ENCODE peak calls at places on chromosomes 7 and 10, in five cellular contexts. Z, L, K, M and T are unnamed samples.

GRCh38 chr10:123808286-123808685 is 83.3 kb downstream of the CPXM2 start:
- DNase-seq in Z (no peak), L (no peak), K (no peak), M (no peak), T (no peak)

GRCh38 chr10:60434418-60435046 is 44.9 kb upstream of the ANK3 start:
- DNase-seq in Z (peak), L (no peak), K (no peak), M (peak), T (no peak)

GRCh38 chr7:138538518-138538917 is 78.5 kb downstream of the TRIM24 start:
- DNase-seq in Z (no peak), L (no peak), K (peak), M (no peak), T (no peak)

GRCh38 chr10:1301138-1301537 is 245.0 kb downstream of the WDR37 start:
- DNase-seq in Z (no peak), L (no peak), K (no peak), M (no peak), T (no peak)

GRCh38 chr7:91314591-91315323 is 50.5 kb downstream of the FZD1 start:
- DNase-seq in Z (no peak), L (no peak), K (no peak), M (no peak), T (no peak)

GRCh38 chr10:36802523-36803153 is 322.8 kb upstream of the ANKRD30A start:
- DNase-seq in Z (no peak), L (no peak), K (peak), M (no peak), T (no peak)

GRCh38 chr10:101446947-101447346 is 93.0 kb downstream of the BTRC start:
- DNase-seq in Z (peak), L (no peak), K (no peak), M (no peak), T (no peak)

GRCh38 chr10:85280014-85280413 is 951.6 kb downstream of the CCSER2 start:
- DNase-seq in Z (no peak), L (no peak), K (no peak), M (no peak), T (no peak)

GRCh38 chr10:132410056-132410778 is 13.2 kb downstream of the PWWP2B start:
- DNase-seq in Z (no peak), L (no peak), K (no peak), M (no peak), T (no peak)

GRCh38 chr10:78829570-78829969 is 239.2 kb upstream of the ZMIZ1 start:
- DNase-seq in Z (no peak), L (no peak), K (no peak), M (no peak), T (no peak)

GRCh38 chr7:141945356-141945755 is 1.4 kb downstream of the CLEC5A start:
- DNase-seq in Z (no peak), L (no peak), K (peak), M (no peak), T (no peak)

GRCh38 chr7:6158424-6159096 is 113.9 kb downstream of the CYTH3 start:
- DNase-seq in Z (no peak), L (no peak), K (no peak), M (no peak), T (no peak)

GRCh38 chr7:34121366-34121765 is 216.0 kb downstream of the BMPER start:
- DNase-seq in Z (no peak), L (no peak), K (no peak), M (no peak), T (no peak)

GRCh38 chr10:6009159-6009558 is 31.8 kb upstream of the IL15RA start:
- DNase-seq in Z (no peak), L (no peak), K (peak), M (no peak), T (no peak)